ENCODE peak calls at places on chromosomes 16 and 17, in seven cellular contexts. H is Caki2; G is brain microvascular endothelial cell; L is endothelial cell; Y is stimulated activated CD8-positive, alpha-beta memory T cell treated with anti-CD3 and anti-CD28 coated beads, Interleukin-7, amount 100 ng/mL, for 24 hours; K is NCI-H2171 treated with DMSO at 0.1 percent for 48 hours; Z is germinal center. S is an unnamed sample.

GRCh38 chr16:12083625-12084024 is 107.1 kb downstream of the SNX29 start:
- DNase-seq in K (peak; percentile 27), Z (no peak), G (no peak), Y (no peak), H (no peak), L (no peak), S (no peak)

GRCh38 chr16:27355610-27356009 is 41.8 kb downstream of the IL4R start:
- DNase-seq in L (peak; percentile 52), K (no peak), G (peak; percentile 53), H (no peak), Y (no peak), Z (no peak), S (no peak)

GRCh38 chr16:88103581-88104188 is 152.5 kb downstream of the BANP start:
- DNase-seq in H (no peak), Z (no peak), L (no peak), Y (no peak), G (no peak), K (no peak), S (no peak)

GRCh38 chr17:77884019-77884418 is 74.5 kb upstream of the TNRC6C start:
- DNase-seq in G (peak; percentile 12), Y (no peak), H (no peak), Z (no peak), K (peak; percentile 91), L (no peak), S (no peak)

GRCh38 chr17:20967776-20968175 is 75.0 kb downstream of the USP22 start:
- DNase-seq in G (no peak), L (no peak), H (no peak), K (no peak), Y (no peak), Z (no peak), S (no peak)

GRCh38 chr17:34384822-34385605 is 22.0 kb upstream of the CCL1 start:
- DNase-seq in K (no peak), Y (no peak), L (no peak), H (no peak), G (no peak), Z (no peak), S (no peak)

GRCh38 chr17:36506249-36506826 is 19.9 kb downstream of the ZNHIT3 start:
- DNase-seq in Y (no peak), H (no peak), Z (no peak), K (no peak), G (no peak), L (no peak), S (no peak)

GRCh38 chr16:12356622-12357365 is 380.3 kb downstream of the SNX29 start:
- DNase-seq in Z (no peak), L (no peak), K (peak; percentile 21), H (no peak), G (no peak), Y (no peak), S (peak; percentile 12)

GRCh38 chr17:64077409-64077808 is 52.5 kb downstream of the ERN1 start:
- DNase-seq in Z (no peak), Y (no peak), L (no peak), K (no peak), H (no peak), G (no peak), S (no peak)

GRCh38 chr16:17367932-17368331 is 102.8 kb downstream of the XYLT1 start:
- DNase-seq in H (no peak), G (peak; percentile 13), Z (no peak), L (peak; percentile 55), K (no peak), Y (no peak), S (no peak)

GRCh38 chr17:5854871-5855554 is 215.2 kb upstream of the WSCD1 start:
- DNase-seq in H (no peak), Z (no peak), Y (no peak), L (no peak), G (no peak), K (no peak), S (no peak)

GRCh38 chr16:14501331-14502255 is 128.5 kb downstream of the PARN start:
- DNase-seq in G (peak; percentile 90), Y (no peak), H (peak; percentile 94), L (peak; percentile 25), Z (no peak), K (peak; percentile 93), S (no peak)

GRCh38 chr16:78310990-78311561 is 211.6 kb downstream of the WWOX start:
- DNase-seq in L (no peak), G (no peak), H (no peak), Z (no peak), Y (no peak), K (peak; percentile 59), S (no peak)

GRCh38 chr17:33725675-33726271 is 432.7 kb upstream of the ASIC2 start:
- DNase-seq in G (peak; percentile 17), K (peak; percentile 34), Z (peak; percentile 24), Y (no peak), L (peak; percentile 74), H (peak; percentile 7), S (no peak)

GRCh38 chr17:28575126-28575795 is 1.4 kb downstream of the ALDOC start:
- DNase-seq in H (no peak), L (no peak), Y (no peak), G (no peak), K (no peak), Z (no peak), S (no peak)

GRCh38 chr17:8122923-8123694 is 797 bp downstream of the HES7 start:
- DNase-seq in L (no peak), G (no peak), Y (no peak), K (peak; percentile 40), H (peak; percentile 24), Z (no peak), S (no peak)

GRCh38 chr16:56662357-56663354 is 4.9 kb downstream of the MT1F start:
- DNase-seq in L (no peak), K (no peak), G (no peak), Y (no peak), Z (no peak), H (no peak), S (no peak)

GRCh38 chr17:5035356-5035755 is at the start of gene SLC52A1:
- DNase-seq in Z (no peak), Y (no peak), K (peak; percentile 33), G (no peak), H (no peak), L (no peak), S (no peak)

GRCh38 chr17:18261146-18261515 is 669 bp downstream of the MIEF2 start:
- DNase-seq in Z (peak; percentile 53), L (no peak), H (peak; percentile 64), G (no peak), Y (peak; percentile 14), K (peak; percentile 5), S (no peak)

GRCh38 chr17:57988301-57989010 is 402 bp upstream of the VEZF1 start:
- DNase-seq in K (peak; percentile 76), Y (peak; percentile 42), L (no peak), Z (peak; percentile 90), H (peak; percentile 54), G (peak; percentile 28), S (peak; percentile 42)

GRCh38 chr17:36123431-36123830 is 19.8 kb downstream of the CCL4 start:
- DNase-seq in H (no peak), Z (no peak), Y (no peak), L (no peak), K (no peak), G (no peak), S (no peak)

GRCh38 chr17:83151442-83152220 is 72.2 kb downstream of the METRNL start:
- DNase-seq in H (no peak), L (no peak), Z (no peak), G (peak; percentile 27), Y (no peak), K (no peak), S (no peak)

GRCh38 chr17:29931253-29931932 is 1.4 kb upstream of the SSH2 start:
- DNase-seq in K (peak; percentile 99), G (peak; percentile 79), H (peak; percentile 85), L (peak; percentile 50), Z (peak; percentile 73), Y (peak; percentile 25), S (peak; percentile 96)

GRCh38 chr16:9836118-9836736 is 346.0 kb downstream of the GRIN2A start:
- DNase-seq in L (peak; percentile 48), Y (no peak), Z (no peak), K (no peak), G (peak; percentile 16), H (peak; percentile 10), S (no peak)

GRCh38 chr16:30409125-30410060 is 2.0 kb downstream of the ZNF771 start:
- DNase-seq in L (peak; percentile 99), K (peak; percentile 86), Y (peak; percentile 88), H (peak; percentile 87), Z (peak; percentile 88), G (peak; percentile 86), S (peak; percentile 72)

GRCh38 chr17:65819810-65820209 is 258.4 kb upstream of the AXIN2 start:
- DNase-seq in H (no peak), L (no peak), Y (no peak), Z (no peak), K (no peak), G (no peak), S (no peak)

GRCh38 chr17:9360610-9361571 is 214.7 kb downstream of the STX8 start:
- DNase-seq in H (peak; percentile 55), G (peak; percentile 65), Y (no peak), Z (no peak), L (no peak), K (no peak), S (no peak)